ENCODE peak calls at places on chromosomes 16 and 17, in six cellular contexts. One of them, this sample, is unnamed.

GRCh38 chr16:53056528-53056881 is 1.7 kb downstream of the CHD9 start:
- DNase-seq in effector memory CD4-positive, alpha-beta T cell: no peak
- DNase-seq in Peyer's patch: no peak
- DNase-seq in NB4: peak; percentile 21
- DNase-seq in AG04449: no peak
- DNase-seq in A549: no peak
- DNase-seq in this sample: no peak

GRCh38 chr17:51869387-51869786 is 289.1 kb downstream of the CA10 start:
- DNase-seq in Peyer's patch: no peak
- DNase-seq in AG04449: no peak
- DNase-seq in NB4: peak; percentile 26
- DNase-seq in A549: no peak
- DNase-seq in effector memory CD4-positive, alpha-beta T cell: no peak
- DNase-seq in this sample: no peak

GRCh38 chr16:71626858-71627213 is 852 bp downstream of the MARVELD3 start:
- DNase-seq in effector memory CD4-positive, alpha-beta T cell: no peak
- DNase-seq in Peyer's patch: peak; percentile 90
- DNase-seq in AG04449: no peak
- DNase-seq in A549: peak; percentile 45
- DNase-seq in NB4: no peak
- DNase-seq in this sample: no peak

GRCh38 chr16:11402051-11402744 is 56.9 kb downstream of the RMI2 start:
- DNase-seq in AG04449: no peak
- DNase-seq in NB4: no peak
- DNase-seq in A549: no peak
- DNase-seq in effector memory CD4-positive, alpha-beta T cell: no peak
- DNase-seq in Peyer's patch: no peak
- DNase-seq in this sample: no peak

GRCh38 chr17:13010959-13011358 is 6.9 kb downstream of the ELAC2 start:
- DNase-seq in NB4: no peak
- DNase-seq in effector memory CD4-positive, alpha-beta T cell: no peak
- DNase-seq in A549: no peak
- DNase-seq in AG04449: no peak
- DNase-seq in Peyer's patch: peak; percentile 33
- DNase-seq in this sample: no peak

GRCh38 chr16:67260426-67261063 is 11.8 kb downstream of the SLC9A5 start:
- DNase-seq in A549: no peak
- DNase-seq in Peyer's patch: no peak
- DNase-seq in effector memory CD4-positive, alpha-beta T cell: no peak
- DNase-seq in NB4: peak; percentile 70
- DNase-seq in AG04449: peak; percentile 19
- DNase-seq in this sample: no peak

GRCh38 chr16:48014349-48015135 is 141.3 kb downstream of the ABCC12 start:
- DNase-seq in A549: peak; percentile 12
- DNase-seq in NB4: peak; percentile 8
- DNase-seq in AG04449: no peak
- DNase-seq in effector memory CD4-positive, alpha-beta T cell: no peak
- DNase-seq in Peyer's patch: no peak
- DNase-seq in this sample: no peak

GRCh38 chr17:75574404-75575093 is 13.1 kb upstream of the MYO15B start:
- DNase-seq in effector memory CD4-positive, alpha-beta T cell: no peak
- DNase-seq in A549: no peak
- DNase-seq in Peyer's patch: no peak
- DNase-seq in AG04449: no peak
- DNase-seq in NB4: no peak
- DNase-seq in this sample: no peak

GRCh38 chr16:64846966-64847365 is 274.9 kb downstream of the CDH11 start:
- DNase-seq in Peyer's patch: no peak
- DNase-seq in AG04449: no peak
- DNase-seq in NB4: peak; percentile 19
- DNase-seq in effector memory CD4-positive, alpha-beta T cell: no peak
- DNase-seq in A549: no peak
- DNase-seq in this sample: no peak

GRCh38 chr16:30004811-30005242 is 6.0 kb downstream of the DOC2A start:
- DNase-seq in AG04449: no peak
- DNase-seq in effector memory CD4-positive, alpha-beta T cell: no peak
- DNase-seq in Peyer's patch: no peak
- DNase-seq in NB4: no peak
- DNase-seq in A549: no peak
- DNase-seq in this sample: no peak

GRCh38 chr16:88456356-88457292 is 3.5 kb downstream of the ZFPM1 start:
- DNase-seq in AG04449: no peak
- DNase-seq in effector memory CD4-positive, alpha-beta T cell: peak; percentile 16
- DNase-seq in Peyer's patch: peak; percentile 62
- DNase-seq in NB4: no peak
- DNase-seq in A549: no peak
- DNase-seq in this sample: no peak

GRCh38 chr16:87686697-87687570 is 78.9 kb downstream of the KLHDC4 start:
- DNase-seq in A549: no peak
- DNase-seq in effector memory CD4-positive, alpha-beta T cell: no peak
- DNase-seq in Peyer's patch: no peak
- DNase-seq in AG04449: no peak
- DNase-seq in NB4: peak; percentile 53
- DNase-seq in this sample: no peak

GRCh38 chr17:56633681-56634080 is 40.2 kb downstream of the NOG start:
- DNase-seq in effector memory CD4-positive, alpha-beta T cell: no peak
- DNase-seq in NB4: no peak
- DNase-seq in AG04449: no peak
- DNase-seq in Peyer's patch: no peak
- DNase-seq in A549: no peak
- DNase-seq in this sample: no peak

GRCh38 chr16:12178251-12178990 is 201.9 kb downstream of the SNX29 start:
- DNase-seq in NB4: no peak
- DNase-seq in A549: no peak
- DNase-seq in AG04449: no peak
- DNase-seq in effector memory CD4-positive, alpha-beta T cell: no peak
- DNase-seq in Peyer's patch: peak; percentile 59
- DNase-seq in this sample: no peak

GRCh38 chr17:76314392-76315227 is 6.5 kb upstream of the QRICH2 start:
- DNase-seq in AG04449: no peak
- DNase-seq in Peyer's patch: no peak
- DNase-seq in NB4: no peak
- DNase-seq in A549: no peak
- DNase-seq in effector memory CD4-positive, alpha-beta T cell: no peak
- DNase-seq in this sample: no peak

GRCh38 chr17:59963738-59964454 is 644 bp downstream of the RNFT1 start:
- DNase-seq in A549: peak; percentile 43
- DNase-seq in effector memory CD4-positive, alpha-beta T cell: peak; percentile 9
- DNase-seq in AG04449: no peak
- DNase-seq in Peyer's patch: peak; percentile 70
- DNase-seq in NB4: peak; percentile 81
- DNase-seq in this sample: peak; percentile 12

GRCh38 chr16:48559462-48560211 is 50.3 kb downstream of the N4BP1 start:
- DNase-seq in NB4: peak; percentile 40
- DNase-seq in effector memory CD4-positive, alpha-beta T cell: no peak
- DNase-seq in A549: no peak
- DNase-seq in Peyer's patch: no peak
- DNase-seq in AG04449: no peak
- DNase-seq in this sample: no peak

GRCh38 chr17:72219136-72219823 is 98.5 kb downstream of the SOX9 start:
- DNase-seq in A549: no peak
- DNase-seq in effector memory CD4-positive, alpha-beta T cell: no peak
- DNase-seq in AG04449: no peak
- DNase-seq in NB4: no peak
- DNase-seq in Peyer's patch: no peak
- DNase-seq in this sample: peak; percentile 42

GRCh38 chr16:8679156-8679555 is 4.7 kb downstream of the ABAT start:
- DNase-seq in NB4: no peak
- DNase-seq in Peyer's patch: no peak
- DNase-seq in effector memory CD4-positive, alpha-beta T cell: no peak
- DNase-seq in AG04449: no peak
- DNase-seq in A549: no peak
- DNase-seq in this sample: no peak

GRCh38 chr16:67177743-67178699 is 5.7 kb downstream of the MATCAP1 start:
- DNase-seq in effector memory CD4-positive, alpha-beta T cell: peak; percentile 59
- DNase-seq in AG04449: no peak
- DNase-seq in Peyer's patch: peak; percentile 87
- DNase-seq in NB4: peak; percentile 43
- DNase-seq in A549: peak; percentile 57
- DNase-seq in this sample: no peak

GRCh38 chr16:83843657-83844056 is 35.9 kb downstream of the HSBP1 start:
- DNase-seq in Peyer's patch: peak; percentile 71
- DNase-seq in effector memory CD4-positive, alpha-beta T cell: no peak
- DNase-seq in NB4: peak; percentile 80
- DNase-seq in A549: no peak
- DNase-seq in AG04449: no peak
- DNase-seq in this sample: no peak

GRCh38 chr17:81513669-81514484 is 1.3 kb upstream of the ACTG1 start:
- DNase-seq in effector memory CD4-positive, alpha-beta T cell: peak; percentile 19
- DNase-seq in Peyer's patch: peak; percentile 78
- DNase-seq in AG04449: no peak
- DNase-seq in NB4: peak; percentile 66
- DNase-seq in A549: peak; percentile 62
- DNase-seq in this sample: no peak

GRCh38 chr16:28473714-28474265 is 1.7 kb upstream of the NPIPB7 start:
- DNase-seq in A549: no peak
- DNase-seq in Peyer's patch: peak; percentile 34
- DNase-seq in effector memory CD4-positive, alpha-beta T cell: no peak
- DNase-seq in AG04449: no peak
- DNase-seq in NB4: no peak
- DNase-seq in this sample: no peak

GRCh38 chr16:2595376-2596200 is 57.8 kb downstream of the PDPK1 start:
- DNase-seq in AG04449: no peak
- DNase-seq in effector memory CD4-positive, alpha-beta T cell: no peak
- DNase-seq in NB4: peak; percentile 92
- DNase-seq in Peyer's patch: no peak
- DNase-seq in A549: no peak
- DNase-seq in this sample: no peak

GRCh38 chr16:54208262-54208661 is 78.3 kb downstream of the IRX3 start:
- DNase-seq in A549: no peak
- DNase-seq in AG04449: no peak
- DNase-seq in NB4: no peak
- DNase-seq in effector memory CD4-positive, alpha-beta T cell: no peak
- DNase-seq in Peyer's patch: no peak
- DNase-seq in this sample: no peak

GRCh38 chr16:11774065-11774626 is 22.9 kb downstream of the ZC3H7A start:
- DNase-seq in Peyer's patch: no peak
- DNase-seq in A549: no peak
- DNase-seq in AG04449: no peak
- DNase-seq in effector memory CD4-positive, alpha-beta T cell: no peak
- DNase-seq in NB4: no peak
- DNase-seq in this sample: no peak

DNA sequence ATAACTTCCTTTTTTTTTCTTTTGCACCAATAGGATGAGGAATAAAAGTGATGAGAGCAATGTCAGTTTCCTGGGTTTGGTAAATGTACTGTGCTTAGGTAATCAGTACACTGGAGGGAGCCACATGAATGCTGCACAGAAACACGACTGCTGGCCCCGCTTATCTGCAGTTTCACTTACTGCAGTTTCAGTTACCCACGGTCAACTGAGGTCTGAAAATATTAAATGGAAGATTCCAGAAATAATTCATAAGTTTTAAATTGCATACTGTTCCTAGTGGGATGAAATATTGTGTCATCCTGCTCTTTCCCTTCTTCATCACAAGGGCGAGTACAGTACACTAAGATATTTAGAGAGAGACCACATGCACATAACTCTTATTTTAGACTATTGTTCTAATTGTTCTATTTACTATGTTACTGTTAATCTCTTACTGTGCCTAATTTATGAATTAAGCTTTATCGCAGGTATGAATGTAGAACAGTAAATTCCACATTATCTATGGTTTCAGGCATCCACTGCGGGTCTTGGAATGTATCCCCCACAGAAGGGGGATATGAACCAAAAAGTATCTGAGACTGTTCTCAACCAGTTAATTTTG is 6.4 kb upstream of the LGALS3BP start:
- DNase-seq in A549: no peak
- DNase-seq in Peyer's patch: no peak
- DNase-seq in effector memory CD4-positive, alpha-beta T cell: no peak
- DNase-seq in NB4: peak; percentile 78
- DNase-seq in AG04449: no peak
- DNase-seq in this sample: no peak
- H3K4me3 ChIP-seq in A549: peak overlapping the region; percentile 29
- H3K4me3 ChIP-seq in Peyer's patch: peak overlapping the region; percentile 27
- H3K4me3 ChIP-seq in effector memory CD4-positive, alpha-beta T cell: no peak overlapping the region
- H3K4me3 ChIP-seq in NB4: no peak overlapping the region
- H3K4me3 ChIP-seq in AG04449: no peak overlapping the region
- H3K4me3 ChIP-seq in this sample: peak overlapping the region; percentile 34

GRCh38 chr17:64508683-64509082 is 1.9 kb downstream of the CEP95 start:
- DNase-seq in A549: no peak
- DNase-seq in effector memory CD4-positive, alpha-beta T cell: no peak
- DNase-seq in Peyer's patch: no peak
- DNase-seq in NB4: no peak
- DNase-seq in AG04449: no peak
- DNase-seq in this sample: no peak
- H3K4me3 ChIP-seq in A549: peak overlapping the region; percentile 91
- H3K4me3 ChIP-seq in effector memory CD4-positive, alpha-beta T cell: no peak overlapping the region
- H3K4me3 ChIP-seq in Peyer's patch: no peak overlapping the region
- H3K4me3 ChIP-seq in NB4: peak overlapping the region; percentile 99
- H3K4me3 ChIP-seq in AG04449: peak overlapping the region; percentile 97
- H3K4me3 ChIP-seq in this sample: peak overlapping the region; percentile 60

GRCh38 chr16:73032548-73033270 is 15.2 kb downstream of the ZFHX3 start:
- DNase-seq in NB4: no peak
- DNase-seq in AG04449: no peak
- DNase-seq in Peyer's patch: no peak
- DNase-seq in effector memory CD4-positive, alpha-beta T cell: no peak
- DNase-seq in A549: no peak
- DNase-seq in this sample: no peak
- H3K4me3 ChIP-seq in NB4: no peak overlapping the region
- H3K4me3 ChIP-seq in AG04449: no peak overlapping the region
- H3K4me3 ChIP-seq in Peyer's patch: no peak overlapping the region
- H3K4me3 ChIP-seq in effector memory CD4-positive, alpha-beta T cell: no peak overlapping the region
- H3K4me3 ChIP-seq in A549: no peak overlapping the region
- H3K4me3 ChIP-seq in this sample: no peak overlapping the region

GRCh38 chr17:17204635-17205231 is 1.4 kb downstream of the PLD6 start:
- DNase-seq in AG04449: no peak
- DNase-seq in effector memory CD4-positive, alpha-beta T cell: no peak
- DNase-seq in A549: no peak
- DNase-seq in NB4: peak; percentile 51
- DNase-seq in Peyer's patch: no peak
- DNase-seq in this sample: no peak

GRCh38 chr17:17206149-17206912 is at the start of gene PLD6:
- DNase-seq in AG04449: no peak
- DNase-seq in Peyer's patch: peak; percentile 94
- DNase-seq in NB4: peak; percentile 95
- DNase-seq in effector memory CD4-positive, alpha-beta T cell: peak; percentile 93
- DNase-seq in A549: peak; percentile 72
- DNase-seq in this sample: no peak

GRCh38 chr17:17208013-17208412 is 1.9 kb upstream of the PLD6 start:
- DNase-seq in NB4: no peak
- DNase-seq in AG04449: no peak
- DNase-seq in Peyer's patch: no peak
- DNase-seq in effector memory CD4-positive, alpha-beta T cell: no peak
- DNase-seq in A549: no peak
- DNase-seq in this sample: no peak

GRCh38 chr17:17205368-17206148 is 575 bp downstream of the PLD6 start:
- DNase-seq in A549: peak; percentile 76
- DNase-seq in effector memory CD4-positive, alpha-beta T cell: peak; percentile 45
- DNase-seq in NB4: peak; percentile 83
- DNase-seq in Peyer's patch: peak; percentile 77
- DNase-seq in AG04449: no peak
- DNase-seq in this sample: no peak

DNA sequence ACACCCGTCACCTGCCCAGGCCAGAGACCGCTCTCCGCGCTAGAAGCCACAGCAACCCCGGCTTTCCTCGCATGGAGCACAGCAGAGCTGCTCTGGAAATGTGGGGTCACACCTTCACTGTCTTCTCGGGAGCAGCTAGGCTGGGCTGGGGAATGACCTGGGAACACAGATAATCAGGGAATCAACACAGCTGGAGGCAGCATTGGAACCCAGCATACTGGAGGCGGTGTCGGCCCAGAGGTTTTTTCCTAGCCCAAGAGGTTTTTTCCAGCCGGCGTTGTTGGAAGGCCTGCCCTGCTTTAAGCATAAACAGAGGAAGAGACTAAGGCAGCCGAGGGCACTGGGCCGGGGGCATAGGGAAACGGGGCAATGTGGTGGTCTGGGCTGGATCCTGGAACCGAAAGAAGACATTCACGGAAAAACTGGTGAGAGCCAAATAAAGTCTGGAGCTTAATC is 808 bp upstream of the PLD6 start:
- DNase-seq in A549: no peak
- DNase-seq in AG04449: no peak
- DNase-seq in NB4: no peak
- DNase-seq in Peyer's patch: no peak
- DNase-seq in effector memory CD4-positive, alpha-beta T cell: no peak
- DNase-seq in this sample: no peak
- H3K4me3 ChIP-seq in A549: no peak overlapping the region
- H3K4me3 ChIP-seq in AG04449: no peak overlapping the region
- H3K4me3 ChIP-seq in NB4: no peak overlapping the region
- H3K4me3 ChIP-seq in Peyer's patch: peak overlapping the region; percentile 57
- H3K4me3 ChIP-seq in effector memory CD4-positive, alpha-beta T cell: no peak overlapping the region
- H3K4me3 ChIP-seq in this sample: no peak overlapping the region